ENCODE peak calls at places on chromosome X, in ten cellular contexts. D is D721Med, Z is mucosa of descending colon, V is MM.1S, T is heart right ventricle, E is CD14-positive monocyte, G is thoracic aorta, A is cardiac fibroblast, Q is mammary epithelial cell, N is GM10248. C is an unnamed sample.

GRCh38 chrX:42673411-42673810 is 104.6 kb downstream of the PPP1R2C start:
- DNase-seq in D (no peak), A (no peak), T (no peak), E (no peak), G (no peak), Q (no peak), N (no peak), V (no peak), Z (no peak), C (no peak)

GRCh38 chrX:104482757-104483156 is 83.2 kb upstream of the IL1RAPL2 start:
- DNase-seq in V (peak; percentile 6), N (no peak), A (peak; percentile 1), E (no peak), G (no peak), Q (no peak), Z (no peak), T (no peak), D (no peak), C (no peak)

GRCh38 chrX:141341341-141341740 is 99.0 kb upstream of the SPANXC start:
- DNase-seq in A (peak; percentile 77), E (no peak), T (peak; percentile 3), Z (no peak), G (no peak), Q (peak; percentile 39), D (no peak), N (no peak), V (no peak), C (no peak)

GRCh38 chrX:91414710-91415109 is 19.9 kb upstream of the PABPC5 start:
- DNase-seq in Z (no peak), V (no peak), A (peak; percentile 9), G (no peak), E (no peak), Q (no peak), D (no peak), T (no peak), N (no peak), C (no peak)

GRCh38 chrX:107678957-107679740 is 50.8 kb downstream of the PRPS1 start:
- DNase-seq in G (no peak), V (peak; percentile 39), T (peak; percentile 83), N (no peak), Q (peak; percentile 63), E (peak; percentile 52), D (no peak), Z (peak; percentile 68), A (peak; percentile 95), C (peak; percentile 76)

GRCh38 chrX:102832661-102833060 is 104.4 kb upstream of the RAB40AL start:
- DNase-seq in G (no peak), D (no peak), Q (peak; percentile 53), T (no peak), N (no peak), V (no peak), A (peak; percentile 75), Z (no peak), E (no peak), C (no peak)

GRCh38 chrX:129653181-129653984 is 1.4 kb downstream of the APLN start:
- DNase-seq in D (no peak), N (no peak), Q (no peak), Z (no peak), A (no peak), V (no peak), E (no peak), G (no peak), T (no peak), C (no peak)

GRCh38 chrX:68185161-68185560 is 248.1 kb downstream of the OPHN1 start:
- DNase-seq in T (no peak), Q (no peak), N (no peak), E (no peak), G (no peak), Z (no peak), V (no peak), D (no peak), A (no peak), C (no peak)

GRCh38 chrX:53190363-53190960 is 34.5 kb downstream of the KDM5C start:
- DNase-seq in V (no peak), D (no peak), G (no peak), E (no peak), Q (no peak), T (no peak), N (no peak), Z (peak; percentile 17), A (peak; percentile 2), C (no peak)

GRCh38 chrX:12249997-12250396 is 111.7 kb downstream of the FRMPD4 start:
- DNase-seq in N (no peak), A (peak; percentile 58), V (no peak), G (no peak), T (no peak), D (no peak), Z (no peak), Q (peak; percentile 32), E (no peak), C (no peak)

GRCh38 chrX:118350221-118350620 is 4.3 kb downstream of the WDR44 start:
- DNase-seq in T (no peak), Z (no peak), D (no peak), N (no peak), V (peak; percentile 23), Q (no peak), E (no peak), A (peak; percentile 48), G (no peak), C (no peak)

GRCh38 chrX:31499120-31499519 is 427.3 kb upstream of the FTHL17 start:
- DNase-seq in D (no peak), T (no peak), Z (no peak), E (no peak), N (no peak), Q (peak; percentile 50), A (peak; percentile 74), G (no peak), V (no peak), C (no peak)

GRCh38 chrX:109782994-109783711 is 50.1 kb upstream of the ACSL4 start:
- DNase-seq in E (no peak), D (no peak), Z (no peak), G (no peak), A (peak; percentile 9), Q (peak; percentile 14), N (peak; percentile 26), T (no peak), V (peak; percentile 80), C (no peak)

GRCh38 chrX:20265726-20266681 is 705 bp downstream of the RPS6KA3 start:
- DNase-seq in N (peak; percentile 15), Z (peak; percentile 29), A (peak; percentile 37), G (no peak), E (peak; percentile 43), V (peak; percentile 13), Q (peak; percentile 16), D (no peak), T (peak; percentile 9), C (peak; percentile 68)

GRCh38 chrX:23756165-23756564 is 13.1 kb upstream of the ACOT9 start:
- DNase-seq in T (peak; percentile 44), Q (peak; percentile 37), Z (peak; percentile 78), E (peak; percentile 71), D (no peak), V (peak; percentile 62), G (no peak), A (peak; percentile 70), N (peak; percentile 65), C (no peak)

GRCh38 chrX:16743604-16744325 is 24.4 kb downstream of the SYAP1 start:
- DNase-seq in N (no peak), A (peak; percentile 73), E (no peak), V (no peak), Z (no peak), T (no peak), G (no peak), Q (peak; percentile 90), D (no peak), C (no peak)
- TF ChIP-seq CTCF in N (no peak), A (peak; percentile 24), E (no peak), V (no peak), Z (no peak), T (no peak), G (no peak), Q (peak; percentile 51), D (no peak), C (no peak)

DNA sequence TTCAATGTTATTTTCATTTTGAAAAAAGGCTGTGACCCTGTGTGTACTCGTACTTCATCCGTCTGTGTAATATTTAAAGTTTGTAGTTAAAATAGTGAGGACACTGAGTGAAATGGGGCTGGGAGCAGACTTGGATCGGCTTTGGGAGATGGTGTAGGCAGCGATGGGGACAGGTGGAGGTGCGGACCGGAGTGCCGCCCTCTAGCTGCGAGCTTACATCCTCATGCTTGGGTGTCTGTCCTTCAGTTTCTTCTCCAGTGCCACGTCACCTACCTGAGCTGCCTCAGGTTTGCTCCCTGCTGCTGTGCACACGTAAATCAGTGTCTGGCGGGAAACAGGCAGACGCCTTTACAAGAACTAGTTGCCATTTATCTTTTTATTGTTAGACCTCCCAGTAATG is 146.1 kb downstream of the GPR143 start:
- DNase-seq in D (no peak), Z (no peak), A (no peak), Q (no peak), V (no peak), G (no peak), T (no peak), E (no peak), N (no peak), C (no peak)
- TF ChIP-seq CTCF in D (no peak), Z (no peak), A (no peak), Q (no peak), V (no peak), G (no peak), T (no peak), E (no peak), N (no peak), C (no peak)

GRCh38 chrX:121323337-121323736 is 275.9 kb downstream of the GLUD2 start:
- DNase-seq in A (no peak), V (no peak), Z (no peak), D (no peak), T (no peak), N (no peak), G (no peak), E (no peak), Q (no peak), C (no peak)

DNA sequence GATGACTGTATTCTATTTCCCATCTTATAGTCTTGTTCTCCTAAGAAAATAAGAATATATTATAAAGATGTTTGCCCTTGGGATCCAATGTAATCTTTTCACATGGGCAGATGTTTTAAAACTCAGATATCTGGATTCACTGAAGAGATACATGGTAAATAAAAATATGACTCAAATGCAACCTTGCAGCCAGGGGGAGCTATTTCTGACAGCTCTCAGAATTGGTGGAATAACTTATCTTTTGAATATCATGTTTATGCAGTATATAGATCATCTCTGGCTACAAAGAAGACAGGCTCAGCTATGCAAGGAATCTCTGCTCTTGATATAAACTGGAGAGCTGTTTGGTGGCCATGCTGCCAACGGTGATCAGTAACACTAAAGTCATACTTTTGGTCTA is 274.7 kb downstream of the GLUD2 start:
- DNase-seq in V (no peak), Z (peak; percentile 36), N (no peak), G (no peak), E (no peak), T (no peak), D (no peak), Q (no peak), A (no peak), C (no peak)
- TF ChIP-seq CTCF in V (peak; percentile 25), Z (no peak), N (no peak), G (no peak), E (no peak), T (no peak), D (peak; percentile 4), Q (peak; percentile 40), A (no peak), C (no peak)

DNA sequence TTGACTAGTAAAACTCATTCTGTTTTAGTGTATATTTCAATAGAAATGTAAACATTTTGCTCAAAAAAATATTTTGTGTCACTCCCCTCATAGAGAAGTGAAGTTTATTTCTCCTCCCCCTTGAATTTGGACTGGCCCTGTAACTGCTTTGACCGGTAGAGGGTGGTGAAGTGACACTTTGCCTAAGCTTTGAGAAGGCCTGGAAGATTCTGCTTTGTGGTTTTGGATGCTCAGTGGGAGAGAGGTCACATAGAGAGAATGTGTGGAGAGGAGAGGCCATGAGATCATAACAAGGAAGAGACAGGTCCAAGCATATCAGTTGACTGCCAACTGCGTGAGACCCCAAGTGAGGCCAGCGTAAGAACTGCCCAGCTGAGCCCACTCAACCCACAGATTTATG is 19.1 kb upstream of the ARX start:
- DNase-seq in D (no peak), E (no peak), Q (no peak), V (no peak), N (no peak), Z (no peak), T (no peak), G (no peak), A (peak; percentile 22), C (no peak)
- TF ChIP-seq CTCF in D (no peak), E (no peak), Q (no peak), V (no peak), N (no peak), Z (no peak), T (peak; percentile 9), G (no peak), A (peak; percentile 9), C (no peak)

C was measured in upper lobe of right lung.